ENCODE peak calls at places on chromosomes 4 and X, in eight cellular contexts. One of them, this sample, is unnamed.

GRCh38 chrX:105150557-105150956 is 69.9 kb downstream of the TEX13A start:
- DNase-seq in heart right ventricle: no peak
- DNase-seq in astrocyte of the cerebellum: no peak
- DNase-seq in aorta: no peak
- DNase-seq in GM23338: no peak
- DNase-seq in astrocyte of the spinal cord: no peak
- DNase-seq in cardiac muscle cell: no peak
- DNase-seq in lower leg skin: no peak
- DNase-seq in this sample: no peak

GRCh38 chr4:116603096-116603495 is 482.3 kb downstream of the TRAM1L1 start:
- DNase-seq in astrocyte of the cerebellum: no peak
- DNase-seq in heart right ventricle: no peak
- DNase-seq in aorta: no peak
- DNase-seq in astrocyte of the spinal cord: no peak
- DNase-seq in lower leg skin: no peak
- DNase-seq in GM23338: no peak
- DNase-seq in cardiac muscle cell: no peak
- DNase-seq in this sample: no peak

GRCh38 chrX:70437921-70438665 is 6.5 kb upstream of the DLG3 start:
- DNase-seq in lower leg skin: no peak
- DNase-seq in astrocyte of the cerebellum: no peak
- DNase-seq in aorta: no peak
- DNase-seq in astrocyte of the spinal cord: no peak
- DNase-seq in GM23338: no peak
- DNase-seq in heart right ventricle: no peak
- DNase-seq in cardiac muscle cell: no peak
- DNase-seq in this sample: no peak

GRCh38 chr4:30901781-30902479 is 181.8 kb downstream of the PCDH7 start:
- DNase-seq in astrocyte of the cerebellum: no peak
- DNase-seq in astrocyte of the spinal cord: no peak
- DNase-seq in aorta: no peak
- DNase-seq in GM23338: no peak
- DNase-seq in lower leg skin: no peak
- DNase-seq in cardiac muscle cell: no peak
- DNase-seq in heart right ventricle: no peak
- DNase-seq in this sample: no peak

GRCh38 chrX:45632506-45632905 is 431.8 kb upstream of the DIPK2B start:
- DNase-seq in astrocyte of the spinal cord: no peak
- DNase-seq in aorta: no peak
- DNase-seq in astrocyte of the cerebellum: no peak
- DNase-seq in heart right ventricle: no peak
- DNase-seq in cardiac muscle cell: no peak
- DNase-seq in GM23338: peak
- DNase-seq in lower leg skin: no peak
- DNase-seq in this sample: no peak

GRCh38 chr4:55574252-55574651 is 17.8 kb downstream of the PDCL2 start:
- DNase-seq in cardiac muscle cell: no peak
- DNase-seq in heart right ventricle: no peak
- DNase-seq in GM23338: no peak
- DNase-seq in lower leg skin: no peak
- DNase-seq in aorta: no peak
- DNase-seq in astrocyte of the cerebellum: no peak
- DNase-seq in astrocyte of the spinal cord: no peak
- DNase-seq in this sample: no peak

GRCh38 chr4:139584784-139585183 is 28.8 kb upstream of the SETD7 start:
- DNase-seq in GM23338: no peak
- DNase-seq in astrocyte of the cerebellum: no peak
- DNase-seq in astrocyte of the spinal cord: no peak
- DNase-seq in lower leg skin: peak
- DNase-seq in cardiac muscle cell: peak
- DNase-seq in heart right ventricle: no peak
- DNase-seq in aorta: no peak
- DNase-seq in this sample: no peak

GRCh38 chr4:7044415-7044930 is 1.3 kb downstream of the TADA2B start:
- DNase-seq in heart right ventricle: no peak
- DNase-seq in aorta: peak
- DNase-seq in astrocyte of the spinal cord: no peak
- DNase-seq in cardiac muscle cell: peak
- DNase-seq in GM23338: no peak
- DNase-seq in lower leg skin: no peak
- DNase-seq in astrocyte of the cerebellum: no peak
- DNase-seq in this sample: no peak

GRCh38 chr4:44646151-44646550 is 5.3 kb downstream of the YIPF7 start:
- DNase-seq in astrocyte of the spinal cord: no peak
- DNase-seq in cardiac muscle cell: no peak
- DNase-seq in aorta: no peak
- DNase-seq in lower leg skin: no peak
- DNase-seq in heart right ventricle: no peak
- DNase-seq in GM23338: no peak
- DNase-seq in astrocyte of the cerebellum: no peak
- DNase-seq in this sample: no peak

GRCh38 chr4:25020240-25020639 is 10.5 kb downstream of the LGI2 start:
- DNase-seq in lower leg skin: no peak
- DNase-seq in heart right ventricle: no peak
- DNase-seq in cardiac muscle cell: peak
- DNase-seq in GM23338: no peak
- DNase-seq in astrocyte of the spinal cord: no peak
- DNase-seq in astrocyte of the cerebellum: no peak
- DNase-seq in aorta: no peak
- DNase-seq in this sample: no peak

GRCh38 chr4:80360900-80361299 is 25.4 kb downstream of the CFAP299 start:
- DNase-seq in aorta: no peak
- DNase-seq in cardiac muscle cell: no peak
- DNase-seq in heart right ventricle: no peak
- DNase-seq in astrocyte of the spinal cord: no peak
- DNase-seq in GM23338: no peak
- DNase-seq in astrocyte of the cerebellum: no peak
- DNase-seq in lower leg skin: no peak
- DNase-seq in this sample: no peak

GRCh38 chr4:1086011-1086410 is 27.4 kb downstream of the RNF212 start:
- DNase-seq in lower leg skin: peak
- DNase-seq in GM23338: no peak
- DNase-seq in aorta: no peak
- DNase-seq in cardiac muscle cell: no peak
- DNase-seq in astrocyte of the cerebellum: no peak
- DNase-seq in astrocyte of the spinal cord: no peak
- DNase-seq in heart right ventricle: no peak
- DNase-seq in this sample: no peak

GRCh38 chr4:112361181-112361791 is 64.1 kb downstream of the ALPK1 start:
- DNase-seq in astrocyte of the spinal cord: peak
- DNase-seq in astrocyte of the cerebellum: peak
- DNase-seq in GM23338: peak
- DNase-seq in cardiac muscle cell: peak
- DNase-seq in lower leg skin: no peak
- DNase-seq in aorta: no peak
- DNase-seq in heart right ventricle: no peak
- DNase-seq in this sample: no peak

GRCh38 chr4:73341454-73341853 is 62.6 kb upstream of the ALB start:
- DNase-seq in heart right ventricle: no peak
- DNase-seq in GM23338: peak
- DNase-seq in lower leg skin: no peak
- DNase-seq in cardiac muscle cell: peak
- DNase-seq in astrocyte of the spinal cord: peak
- DNase-seq in astrocyte of the cerebellum: peak
- DNase-seq in aorta: no peak
- DNase-seq in this sample: no peak

GRCh38 chrX:1389993-1390285 is 2.0 kb downstream of the SLC25A6 start:
- DNase-seq in cardiac muscle cell: no peak
- DNase-seq in aorta: peak
- DNase-seq in lower leg skin: no peak
- DNase-seq in astrocyte of the spinal cord: no peak
- DNase-seq in heart right ventricle: no peak
- DNase-seq in astrocyte of the cerebellum: no peak
- DNase-seq in GM23338: no peak
- DNase-seq in this sample: no peak

GRCh38 chr4:38757945-38758344 is 24.8 kb downstream of the TLR10 start:
- DNase-seq in lower leg skin: no peak
- DNase-seq in astrocyte of the spinal cord: no peak
- DNase-seq in astrocyte of the cerebellum: no peak
- DNase-seq in heart right ventricle: no peak
- DNase-seq in aorta: no peak
- DNase-seq in cardiac muscle cell: no peak
- DNase-seq in GM23338: peak
- DNase-seq in this sample: no peak

GRCh38 chr4:84470204-84470785 is 28.8 kb downstream of the NKX6-1 start:
- DNase-seq in astrocyte of the cerebellum: no peak
- DNase-seq in heart right ventricle: no peak
- DNase-seq in aorta: no peak
- DNase-seq in lower leg skin: no peak
- DNase-seq in GM23338: peak
- DNase-seq in cardiac muscle cell: no peak
- DNase-seq in astrocyte of the spinal cord: no peak
- DNase-seq in this sample: no peak

GRCh38 chr4:182137343-182137742 is 105.9 kb upstream of the TENM3 start:
- DNase-seq in cardiac muscle cell: no peak
- DNase-seq in astrocyte of the spinal cord: peak
- DNase-seq in GM23338: no peak
- DNase-seq in aorta: no peak
- DNase-seq in astrocyte of the cerebellum: peak
- DNase-seq in heart right ventricle: no peak
- DNase-seq in lower leg skin: no peak
- DNase-seq in this sample: no peak

GRCh38 chrX:134684956-134685355 is 26.7 kb upstream of the PLAC1 start:
- DNase-seq in cardiac muscle cell: no peak
- DNase-seq in aorta: no peak
- DNase-seq in lower leg skin: no peak
- DNase-seq in GM23338: no peak
- DNase-seq in astrocyte of the spinal cord: no peak
- DNase-seq in astrocyte of the cerebellum: no peak
- DNase-seq in heart right ventricle: no peak
- DNase-seq in this sample: no peak

GRCh38 chr4:653080-653821 is 20.8 kb downstream of the ATP5ME start:
- DNase-seq in aorta: peak
- DNase-seq in GM23338: no peak
- DNase-seq in astrocyte of the spinal cord: no peak
- DNase-seq in cardiac muscle cell: no peak
- DNase-seq in lower leg skin: no peak
- DNase-seq in heart right ventricle: no peak
- DNase-seq in astrocyte of the cerebellum: no peak
- DNase-seq in this sample: no peak

GRCh38 chr4:158299459-158300007 is 89.2 kb downstream of the TMEM144 start:
- DNase-seq in cardiac muscle cell: no peak
- DNase-seq in heart right ventricle: no peak
- DNase-seq in GM23338: no peak
- DNase-seq in astrocyte of the cerebellum: no peak
- DNase-seq in lower leg skin: no peak
- DNase-seq in astrocyte of the spinal cord: no peak
- DNase-seq in aorta: no peak
- DNase-seq in this sample: no peak

GRCh38 chrX:122770581-122770980 is 413.5 kb upstream of the GRIA3 start:
- DNase-seq in lower leg skin: no peak
- DNase-seq in aorta: no peak
- DNase-seq in GM23338: no peak
- DNase-seq in astrocyte of the spinal cord: no peak
- DNase-seq in heart right ventricle: no peak
- DNase-seq in cardiac muscle cell: no peak
- DNase-seq in astrocyte of the cerebellum: peak
- DNase-seq in this sample: no peak
- H3K4me3 ChIP-seq in lower leg skin: no peak
- H3K4me3 ChIP-seq in aorta: no peak
- H3K4me3 ChIP-seq in GM23338: no peak
- H3K4me3 ChIP-seq in astrocyte of the spinal cord: no peak
- H3K4me3 ChIP-seq in heart right ventricle: no peak
- H3K4me3 ChIP-seq in cardiac muscle cell: no peak
- H3K4me3 ChIP-seq in astrocyte of the cerebellum: no peak
- H3K4me3 ChIP-seq in this sample: no peak

GRCh38 chr4:185656467-185656890 is 121.2 kb upstream of the PDLIM3 start:
- DNase-seq in GM23338: peak
- DNase-seq in aorta: peak
- DNase-seq in astrocyte of the cerebellum: peak
- DNase-seq in heart right ventricle: peak
- DNase-seq in astrocyte of the spinal cord: peak
- DNase-seq in lower leg skin: no peak
- DNase-seq in cardiac muscle cell: peak
- DNase-seq in this sample: peak

GRCh38 chr4:185657191-185657590 is 121.9 kb upstream of the PDLIM3 start:
- DNase-seq in astrocyte of the spinal cord: no peak
- DNase-seq in aorta: no peak
- DNase-seq in lower leg skin: no peak
- DNase-seq in heart right ventricle: no peak
- DNase-seq in GM23338: no peak
- DNase-seq in astrocyte of the cerebellum: no peak
- DNase-seq in cardiac muscle cell: no peak
- DNase-seq in this sample: no peak

GRCh38 chr4:185657699-185658098 is 122.4 kb upstream of the PDLIM3 start:
- DNase-seq in lower leg skin: no peak
- DNase-seq in astrocyte of the spinal cord: no peak
- DNase-seq in astrocyte of the cerebellum: no peak
- DNase-seq in GM23338: no peak
- DNase-seq in cardiac muscle cell: no peak
- DNase-seq in aorta: no peak
- DNase-seq in heart right ventricle: no peak
- DNase-seq in this sample: no peak

GRCh38 chr4:185654311-185654710 is 119.0 kb upstream of the PDLIM3 start:
- DNase-seq in astrocyte of the spinal cord: no peak
- DNase-seq in aorta: no peak
- DNase-seq in cardiac muscle cell: no peak
- DNase-seq in astrocyte of the cerebellum: no peak
- DNase-seq in GM23338: no peak
- DNase-seq in heart right ventricle: no peak
- DNase-seq in lower leg skin: no peak
- DNase-seq in this sample: no peak

GRCh38 chr4:185654965-185655554 is 119.8 kb upstream of the PDLIM3 start:
- DNase-seq in GM23338: no peak
- DNase-seq in lower leg skin: no peak
- DNase-seq in astrocyte of the cerebellum: no peak
- DNase-seq in astrocyte of the spinal cord: no peak
- DNase-seq in aorta: no peak
- DNase-seq in cardiac muscle cell: no peak
- DNase-seq in heart right ventricle: no peak
- DNase-seq in this sample: no peak
- H3K4me3 ChIP-seq in GM23338: no peak
- H3K4me3 ChIP-seq in lower leg skin: no peak
- H3K4me3 ChIP-seq in astrocyte of the cerebellum: no peak
- H3K4me3 ChIP-seq in astrocyte of the spinal cord: no peak
- H3K4me3 ChIP-seq in aorta: peak
- H3K4me3 ChIP-seq in cardiac muscle cell: no peak
- H3K4me3 ChIP-seq in heart right ventricle: no peak
- H3K4me3 ChIP-seq in this sample: peak

GRCh38 chr4:110632506-110633357 is 9.9 kb upstream of the PITX2 start:
- DNase-seq in GM23338: peak
- DNase-seq in aorta: peak
- DNase-seq in cardiac muscle cell: no peak
- DNase-seq in astrocyte of the cerebellum: no peak
- DNase-seq in astrocyte of the spinal cord: no peak
- DNase-seq in heart right ventricle: no peak
- DNase-seq in lower leg skin: no peak
- DNase-seq in this sample: no peak
- H3K4me3 ChIP-seq in GM23338: peak
- H3K4me3 ChIP-seq in aorta: no peak
- H3K4me3 ChIP-seq in cardiac muscle cell: peak
- H3K4me3 ChIP-seq in astrocyte of the cerebellum: peak
- H3K4me3 ChIP-seq in astrocyte of the spinal cord: no peak
- H3K4me3 ChIP-seq in heart right ventricle: peak
- H3K4me3 ChIP-seq in lower leg skin: no peak
- H3K4me3 ChIP-seq in this sample: no peak

DNA sequence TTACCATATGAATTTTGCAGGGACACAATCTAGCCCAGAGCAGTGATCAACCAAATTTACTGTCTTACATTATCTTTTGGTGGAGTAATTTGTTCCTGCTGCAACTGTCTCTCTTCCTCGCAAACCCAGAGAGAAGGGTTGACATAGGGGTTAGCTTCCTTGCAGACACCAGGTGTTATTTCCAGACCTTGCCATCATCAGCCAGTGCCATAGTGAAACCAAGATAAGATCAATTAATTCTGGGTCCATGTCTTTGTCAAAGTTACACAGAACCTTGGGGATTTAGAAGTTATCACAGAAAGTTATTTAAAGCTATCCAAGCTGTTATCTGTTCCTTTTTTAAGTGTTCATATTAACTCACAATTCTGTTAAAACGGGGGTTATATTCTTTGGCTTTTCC is 23.6 kb upstream of the GPRIN3 start:
- DNase-seq in cardiac muscle cell: no peak
- DNase-seq in heart right ventricle: no peak
- DNase-seq in astrocyte of the spinal cord: no peak
- DNase-seq in aorta: no peak
- DNase-seq in lower leg skin: no peak
- DNase-seq in GM23338: no peak
- DNase-seq in astrocyte of the cerebellum: no peak
- DNase-seq in this sample: no peak
- H3K4me3 ChIP-seq in cardiac muscle cell: no peak
- H3K4me3 ChIP-seq in heart right ventricle: no peak
- H3K4me3 ChIP-seq in astrocyte of the spinal cord: no peak
- H3K4me3 ChIP-seq in aorta: no peak
- H3K4me3 ChIP-seq in lower leg skin: no peak
- H3K4me3 ChIP-seq in GM23338: no peak
- H3K4me3 ChIP-seq in astrocyte of the cerebellum: no peak
- H3K4me3 ChIP-seq in this sample: no peak

This sample was measured in tibial nerve.